ENCODE peak calls at places on chromosomes 6 and 20, in eight cellular contexts. V is tibial nerve, I is right lobe of liver, O is esophagus squamous epithelium, L is A549, E is lower leg skin, H is adrenal gland, F is transverse colon. T is an unnamed sample.

GRCh38 chr6:40042232-40042631 is 108.0 kb upstream of the MOCS1 start:
- DNase-seq in V (no peak), I (no peak), O (no peak), L (no peak), E (no peak), H (no peak), F (no peak), T (no peak)

GRCh38 chr6:142014515-142014914 is 118.2 kb upstream of the GJE1 start:
- DNase-seq in V (no peak), I (no peak), O (no peak), L (peak; percentile 72), E (no peak), H (no peak), F (no peak), T (no peak)

GRCh38 chr6:63307581-63308246 is 12.1 kb downstream of the LGSN start:
- DNase-seq in V (no peak), I (no peak), O (no peak), L (peak; percentile 62), E (no peak), H (no peak), F (no peak), T (no peak)

GRCh38 chr20:36093025-36093803 is 61.3 kb upstream of the EPB41L1 start:
- DNase-seq in V (peak; percentile 36), I (peak; percentile 63), O (peak; percentile 22), L (peak; percentile 82), E (peak; percentile 91), H (peak; percentile 58), F (peak; percentile 79), T (peak; percentile 72)

GRCh38 chr6:71336901-71337300 is 48.3 kb downstream of the OGFRL1 start:
- DNase-seq in V (no peak), I (no peak), O (no peak), L (no peak), E (no peak), H (no peak), F (no peak), T (no peak)

GRCh38 chr20:23103284-23104018 is 17.3 kb upstream of the CD93 start:
- DNase-seq in V (no peak), I (no peak), O (no peak), L (no peak), E (no peak), H (no peak), F (no peak), T (no peak)

GRCh38 chr20:43751167-43752050 is 24.6 kb upstream of the GTSF1L start:
- DNase-seq in V (no peak), I (no peak), O (no peak), L (no peak), E (no peak), H (no peak), F (peak; percentile 50), T (no peak)

GRCh38 chr6:142950291-142950690 is 5.3 kb upstream of the HIVEP2 start:
- DNase-seq in V (no peak), I (no peak), O (no peak), L (peak; percentile 13), E (no peak), H (no peak), F (no peak), T (no peak)

GRCh38 chr6:21438237-21438985 is 155.1 kb upstream of the SOX4 start:
- DNase-seq in V (no peak), I (no peak), O (no peak), L (no peak), E (no peak), H (no peak), F (no peak), T (no peak)

GRCh38 chr20:9660236-9660868 is 146.0 kb downstream of the LAMP5 start:
- DNase-seq in V (no peak), I (no peak), O (no peak), L (peak; percentile 17), E (no peak), H (peak; percentile 15), F (no peak), T (no peak)

GRCh38 chr6:35457907-35458306 is 5.8 kb downstream of the FANCE start:
- DNase-seq in V (no peak), I (no peak), O (no peak), L (no peak), E (no peak), H (no peak), F (no peak), T (no peak)

GRCh38 chr6:10793695-10794094 is 44.6 kb downstream of the MAK start:
- DNase-seq in V (no peak), I (no peak), O (no peak), L (peak; percentile 11), E (no peak), H (no peak), F (no peak), T (no peak)

DNA sequence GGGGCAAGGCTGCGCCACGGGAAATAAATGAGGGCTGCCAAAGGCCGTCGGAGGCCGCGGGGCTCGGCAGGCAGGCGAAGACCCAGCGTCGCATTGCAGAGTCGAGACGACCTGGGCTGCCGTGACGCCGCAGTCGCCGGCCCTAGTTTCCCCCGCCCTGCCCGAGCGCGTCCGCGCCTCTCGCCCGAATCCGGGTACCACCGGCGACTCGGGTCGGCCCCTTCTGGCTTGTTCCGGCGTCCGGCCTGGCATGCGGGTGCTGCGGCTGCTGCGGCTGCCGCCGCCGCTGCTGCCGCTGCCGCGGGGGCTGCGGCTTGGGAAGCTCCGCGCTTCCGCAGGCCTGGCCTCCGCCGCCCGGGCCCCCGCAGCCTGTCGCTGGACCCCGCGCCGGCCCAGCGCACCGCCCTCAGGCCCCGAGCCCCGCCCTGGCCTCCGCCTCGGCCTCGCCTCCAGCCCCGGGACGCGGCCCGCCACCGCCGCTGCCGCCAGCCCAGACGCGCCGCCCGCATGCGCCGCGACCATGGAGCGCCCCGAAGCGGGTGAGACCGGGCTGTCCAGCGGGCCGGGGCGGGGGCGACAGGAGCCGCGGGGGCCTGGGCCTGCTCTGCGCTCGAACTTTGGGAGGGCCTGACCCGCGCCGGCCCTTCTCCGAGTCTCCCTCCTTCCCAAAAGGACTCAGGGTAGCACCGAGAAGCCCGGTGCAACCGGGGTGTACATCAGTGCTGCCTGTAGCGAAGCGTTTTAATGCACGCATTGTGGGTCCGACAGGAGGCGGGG is at the start of gene AKAP7:
- DNase-seq in V (peak; percentile 26), I (peak; percentile 84), O (peak; percentile 8), L (peak; percentile 74), E (peak; percentile 94), H (peak; percentile 89), F (peak; percentile 75), T (peak; percentile 47)
- TF ChIP-seq POLR2A in V (no peak), I (peak; percentile 88), O (no peak), L (peak; percentile 51), E (no peak), H (peak; percentile 84), F (no peak), T (peak; percentile 12)

GRCh38 chr6:84753173-84753572 is 11.2 kb downstream of the TBX18 start:
- DNase-seq in V (no peak), I (no peak), O (no peak), L (no peak), E (no peak), H (no peak), F (no peak), T (no peak)
- H3K4me3 ChIP-seq in V (no peak overlapping the region), I (no peak overlapping the region), O (no peak overlapping the region), L (no peak overlapping the region), E (no peak overlapping the region), H (no peak overlapping the region), F (no peak overlapping the region), T (no peak overlapping the region)

GRCh38 chr20:3203315-3204123 is 963 bp downstream of the DDRGK1 start:
- DNase-seq in V (no peak), I (peak; percentile 62), O (no peak), L (no peak), E (no peak), H (peak; percentile 43), F (peak; percentile 37), T (no peak)
- TF ChIP-seq POLR2A in V (no peak), I (no peak), O (no peak), L (peak; percentile 22), E (no peak), H (no peak), F (no peak), T (no peak)

GRCh38 chr20:17961600-17961965 is 7.0 kb downstream of the SNX5 start:
- DNase-seq in V (no peak), I (no peak), O (no peak), L (no peak), E (no peak), H (no peak), F (no peak), T (no peak)

GRCh38 chr20:17958326-17959256 is 10.0 kb downstream of the SNX5 start:
- DNase-seq in V (no peak), I (no peak), O (no peak), L (no peak), E (no peak), H (no peak), F (no peak), T (no peak)

GRCh38 chr20:17963114-17963897 is 5.3 kb downstream of the SNX5 start:
- DNase-seq in V (no peak), I (no peak), O (no peak), L (no peak), E (no peak), H (no peak), F (no peak), T (no peak)

GRCh38 chr20:17959257-17959627 is 9.4 kb downstream of the SNX5 start:
- DNase-seq in V (no peak), I (no peak), O (no peak), L (no peak), E (no peak), H (no peak), F (no peak), T (no peak)

DNA sequence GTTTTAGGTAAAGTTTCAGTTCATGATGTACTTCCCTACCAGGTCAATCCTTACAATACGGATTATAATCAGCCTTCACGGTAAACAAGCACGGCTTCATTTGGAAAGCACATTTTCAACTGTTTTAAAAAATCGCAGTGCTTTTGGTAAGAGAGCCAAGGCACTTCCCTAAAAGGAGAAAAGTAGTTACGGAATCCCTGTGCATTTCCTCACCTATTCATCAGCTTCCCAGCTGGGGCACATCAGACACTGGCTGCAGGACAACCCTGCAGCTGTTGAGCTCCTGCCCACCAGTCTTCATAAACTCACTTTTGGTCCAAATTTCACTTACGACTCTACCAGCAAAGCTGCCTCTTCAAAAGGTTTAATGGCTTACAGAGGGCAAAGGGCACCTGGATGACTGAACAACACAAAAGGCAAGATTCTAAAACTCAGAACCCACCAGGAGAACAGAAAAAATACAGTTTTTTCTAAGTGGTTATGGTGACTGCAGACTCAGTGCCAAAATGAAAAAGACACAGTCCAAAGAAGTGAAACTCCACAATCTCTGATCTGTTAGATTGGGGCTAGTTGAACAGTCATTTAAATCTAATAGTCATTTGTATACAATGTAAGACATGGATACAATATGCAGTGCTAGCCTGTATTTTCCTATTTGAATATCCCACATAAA is 7.5 kb downstream of the SNX5 start:
- DNase-seq in V (no peak), I (no peak), O (no peak), L (no peak), E (no peak), H (no peak), F (peak; percentile 33), T (no peak)
- H3K4me3 ChIP-seq in V (no peak overlapping the region), I (no peak overlapping the region), O (no peak overlapping the region), L (no peak overlapping the region), E (no peak overlapping the region), H (no peak overlapping the region), F (no peak overlapping the region), T (no peak overlapping the region)

DNA sequence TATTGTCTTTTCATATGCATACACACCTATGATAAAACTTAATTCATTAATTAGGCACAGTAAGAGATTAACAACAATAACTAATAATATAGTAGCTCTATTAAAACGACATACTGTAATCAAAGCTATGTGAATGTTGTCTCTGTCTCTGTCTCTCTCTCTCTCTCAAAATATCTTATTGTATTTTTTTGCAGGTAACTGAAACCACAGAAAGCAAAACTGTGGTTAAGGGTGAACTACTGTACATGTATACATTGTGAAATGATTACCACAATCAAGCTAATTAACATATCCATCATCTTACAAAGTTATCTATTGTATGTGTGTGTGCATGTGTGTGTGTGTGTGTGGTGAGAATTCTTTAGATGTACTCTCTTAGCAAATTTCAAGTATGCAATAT is 242.0 kb upstream of the RSPO3 start:
- DNase-seq in V (no peak), I (no peak), O (no peak), L (no peak), E (no peak), H (no peak), F (no peak), T (no peak)
- TF ChIP-seq POLR2A in V (no peak), I (no peak), O (no peak), L (no peak), E (no peak), H (no peak), F (no peak), T (no peak)